ENCODE peak calls at places on chromosomes 12 and 14, in four cellular contexts. E, A, N and M are unnamed samples.

GRCh38 chr14:24984846-24985589 is 64.9 kb downstream of the STXBP6 start:
- DNase-seq in E (no peak), A (no peak), N (no peak), M (peak; percentile 68)

GRCh38 chr14:90060312-90060964 is 1.4 kb upstream of the KCNK13 start:
- DNase-seq in E (peak; percentile 44), A (peak; percentile 34), N (no peak), M (peak; percentile 78)

GRCh38 chr12:28456934-28457710 is 266.9 kb downstream of the CCDC91 start:
- DNase-seq in E (no peak), A (no peak), N (no peak), M (no peak)

GRCh38 chr14:72261068-72261467 is 328.8 kb downstream of the RGS6 start:
- DNase-seq in E (no peak), A (no peak), N (no peak), M (no peak)

GRCh38 chr14:68983210-68983609 is 4.1 kb upstream of the ACTN1 start:
- DNase-seq in E (no peak), A (no peak), N (no peak), M (no peak)

GRCh38 chr12:57031228-57031670 is 14.9 kb upstream of the TAC3 start:
- DNase-seq in E (no peak), A (peak; percentile 28), N (no peak), M (no peak)

GRCh38 chr12:85275359-85275758 is 4.7 kb upstream of the ALX1 start:
- DNase-seq in E (no peak), A (no peak), N (no peak), M (no peak)

GRCh38 chr12:89040146-89040964 is 311.9 kb downstream of the DUSP6 start:
- DNase-seq in E (no peak), A (no peak), N (no peak), M (no peak)

GRCh38 chr12:124551268-124552144 is 15.9 kb downstream of the NCOR2 start:
- DNase-seq in E (no peak), A (no peak), N (no peak), M (peak; percentile 79)

GRCh38 chr14:68770051-68770450 is 22.8 kb downstream of the ZFP36L1 start:
- DNase-seq in E (no peak), A (no peak), N (no peak), M (no peak)

GRCh38 chr12:124949066-124949465 is 34.6 kb upstream of the UBC start:
- DNase-seq in E (no peak), A (no peak), N (no peak), M (no peak)

GRCh38 chr12:14238224-14238792 is 127.2 kb upstream of the ATF7IP start:
- DNase-seq in E (no peak), A (no peak), N (no peak), M (no peak)

GRCh38 chr12:93653079-93653478 is 24.1 kb upstream of the CRADD start:
- DNase-seq in E (no peak), A (no peak), N (no peak), M (no peak)

GRCh38 chr12:31989987-31990386 is 30.8 kb downstream of the RESF1 start:
- DNase-seq in E (no peak), A (no peak), N (no peak), M (no peak)

GRCh38 chr12:96906849-96907664 is at the start of gene NEDD1:
- DNase-seq in E (peak; percentile 77), A (peak; percentile 79), N (no peak), M (peak; percentile 93)

GRCh38 chr12:65602579-65603295 is 221.5 kb upstream of the HMGA2 start:
- DNase-seq in E (peak; percentile 39), A (peak; percentile 62), N (no peak), M (peak; percentile 84)

GRCh38 chr12:104064842-104065441 is 611 bp downstream of the HCFC2 start:
- DNase-seq in E (no peak), A (no peak), N (no peak), M (peak; percentile 48)

DNA sequence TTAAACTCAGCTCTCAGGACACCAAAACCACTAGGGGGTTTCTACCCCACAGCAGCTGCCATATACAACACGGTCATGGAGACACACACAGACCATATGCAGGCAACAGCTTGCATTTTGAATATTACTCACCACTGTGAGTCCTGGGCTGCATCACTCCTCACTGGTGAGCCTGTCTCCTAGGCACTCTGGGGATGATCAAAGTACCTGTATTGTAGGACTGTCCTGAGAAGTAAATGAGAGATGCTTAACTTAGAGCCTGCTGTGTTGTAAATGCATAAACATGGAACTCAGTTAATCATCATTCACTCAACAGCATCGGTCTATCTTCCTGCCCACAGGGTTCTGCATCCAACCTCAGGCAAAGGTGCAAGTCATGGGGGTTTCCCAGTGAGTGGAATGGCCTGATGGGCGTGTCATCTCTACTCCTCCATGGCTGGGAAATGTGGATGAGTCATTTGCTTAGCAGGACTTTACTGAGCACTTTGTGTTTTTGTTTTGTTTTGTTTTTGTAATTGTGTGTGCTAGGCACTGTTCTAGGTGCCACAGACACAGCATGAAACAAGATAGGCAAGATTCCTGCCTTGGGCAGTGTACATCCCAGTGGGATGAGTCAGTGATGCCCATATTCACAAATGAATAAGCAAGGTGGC is 1141.2 kb upstream of the TMEM132C start:
- DNase-seq in E (no peak), A (no peak), N (peak; percentile 56), M (peak; percentile 88)
- TF ChIP-seq HDAC6 in E (no peak), A (no peak), N (no peak), M (no peak)

DNA sequence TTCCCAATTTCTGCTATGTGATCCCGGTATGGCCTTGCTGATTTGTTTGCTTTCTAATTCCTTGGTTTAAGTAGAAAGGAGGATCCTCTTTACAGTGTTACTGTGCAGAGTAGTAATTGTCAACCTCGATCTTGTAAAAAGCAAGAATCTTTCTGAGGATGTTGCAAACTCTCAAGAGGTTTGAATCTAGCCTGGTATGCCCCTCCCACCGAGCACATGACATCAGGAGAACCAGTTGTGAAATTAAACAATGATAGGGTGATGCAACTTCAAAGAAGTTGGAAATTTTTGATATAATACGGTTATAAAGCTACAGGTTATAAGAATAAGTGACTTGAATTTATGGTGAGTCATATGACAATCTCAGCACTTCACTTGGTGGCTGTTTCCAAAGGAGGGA is 35.0 kb upstream of the FUT8 start:
- DNase-seq in E (no peak), A (no peak), N (no peak), M (no peak)
- TF ChIP-seq HDAC6 in E (no peak), A (no peak), N (no peak), M (no peak)

GRCh38 chr14:53231166-53231565 is 78.0 kb upstream of the DDHD1 start:
- DNase-seq in E (no peak), A (no peak), N (no peak), M (no peak)

GRCh38 chr14:53227154-53227718 is 74.1 kb upstream of the DDHD1 start:
- DNase-seq in E (no peak), A (no peak), N (no peak), M (no peak)

GRCh38 chr14:53228966-53229365 is 75.8 kb upstream of the DDHD1 start:
- DNase-seq in E (no peak), A (no peak), N (no peak), M (no peak)

GRCh38 chr14:53226553-53226952 is 73.4 kb upstream of the DDHD1 start:
- DNase-seq in E (no peak), A (no peak), N (no peak), M (no peak)
- TF ChIP-seq HDAC6 in E (no peak), A (no peak), N (no peak), M (no peak)

DNA sequence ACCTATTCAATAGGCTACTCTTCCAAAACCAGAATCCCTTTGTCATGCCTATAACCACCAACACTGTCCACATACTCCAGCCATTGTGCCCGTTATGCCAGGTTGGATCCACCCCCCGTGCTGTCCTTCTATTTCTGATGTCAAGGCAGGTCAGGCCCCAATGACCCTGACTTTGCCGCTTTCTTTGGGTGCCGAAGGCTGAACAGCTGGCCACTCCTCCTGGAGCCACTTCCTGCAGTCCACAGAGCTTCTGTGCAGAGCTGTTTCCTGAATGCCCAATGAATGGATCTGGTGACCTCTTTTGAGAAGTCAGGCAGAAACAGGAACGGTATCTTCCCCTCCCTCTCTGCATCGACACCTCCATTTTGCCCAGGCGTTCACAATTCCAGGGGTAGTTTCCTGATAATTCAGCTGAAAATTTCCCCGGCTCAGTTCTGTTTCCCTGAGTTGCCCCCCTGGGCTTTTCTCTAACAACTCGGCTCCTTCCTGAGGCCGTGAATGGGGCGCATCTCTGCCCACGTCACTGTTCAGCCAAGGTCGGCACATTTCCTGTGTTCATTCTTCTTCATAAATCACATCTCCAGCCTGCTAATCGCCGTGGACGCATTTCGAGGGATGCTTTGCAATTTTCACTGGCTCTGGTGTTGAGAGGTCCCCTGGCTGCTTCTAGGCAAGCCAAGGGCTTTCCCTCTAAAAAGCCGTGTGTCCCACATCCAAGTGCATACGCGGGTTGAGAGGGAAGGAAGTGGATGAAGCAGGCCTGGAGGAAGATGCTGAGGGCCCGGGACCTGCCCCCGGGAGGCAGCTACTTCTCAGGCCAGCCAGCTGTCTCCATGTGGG is 86.4 kb downstream of the PAPOLA start:
- DNase-seq in E (no peak), A (no peak), N (no peak), M (no peak)
- TF ChIP-seq HDAC6 in E (no peak), A (no peak), N (no peak), M (no peak)

GRCh38 chr14:37586783-37587428 is 8.1 kb downstream of the FOXA1 start:
- DNase-seq in E (no peak), A (no peak), N (no peak), M (no peak)
- TF ChIP-seq HDAC6 in E (no peak), A (peak; percentile 3), N (no peak), M (no peak)